ENCODE peak calls at places on chromosome 1, in five cellular contexts. B is thoracic aorta; K is type B pancreatic cell; S is occipital lobe; W is stimulated activated CD8-positive, alpha-beta memory T cell treated with anti-CD3 and anti-CD28 coated beads, Interleukin-7, amount 100 ng/mL, for 1 hour. R is an unnamed sample.

GRCh38 chr1:9181990-9182783 is 52.4 kb upstream of the H6PD start:
- DNase-seq in W (no peak), B (no peak), K (no peak), S (no peak), R (peak; percentile 79)

GRCh38 chr1:93638981-93639380 is 42.7 kb downstream of the BCAR3 start:
- DNase-seq in B (no peak), S (no peak), K (no peak), W (no peak), R (peak; percentile 77)

GRCh38 chr1:233281711-233282581 is 13.6 kb downstream of the PCNX2 start:
- DNase-seq in S (no peak), B (no peak), K (no peak), W (no peak), R (peak; percentile 81)

GRCh38 chr1:115794976-115795375 is 26.5 kb upstream of the CASQ2 start:
- DNase-seq in S (no peak), W (no peak), B (no peak), K (no peak), R (no peak)

GRCh38 chr1:179953974-179954493 is 576 bp upstream of the CEP350 start:
- DNase-seq in W (no peak), S (no peak), K (no peak), B (no peak), R (no peak)

GRCh38 chr1:7942701-7943029 is 2.0 kb upstream of the TNFRSF9 start:
- DNase-seq in S (no peak), B (no peak), W (no peak), K (no peak), R (no peak)

GRCh38 chr1:31689821-31690220 is 14.0 kb downstream of the COL16A1 start:
- DNase-seq in K (no peak), B (no peak), W (no peak), S (no peak), R (peak; percentile 96)

GRCh38 chr1:156062189-156062588 is 1.2 kb downstream of the RAB25 start:
- DNase-seq in W (no peak), K (no peak), B (no peak), S (no peak), R (no peak)

GRCh38 chr1:41384579-41384978 is 23.3 kb downstream of the FOXO6 start:
- DNase-seq in B (no peak), K (no peak), S (no peak), W (no peak), R (no peak)

GRCh38 chr1:94920061-94920460 is 6.8 kb downstream of the CNN3 start:
- DNase-seq in B (no peak), W (no peak), S (no peak), K (no peak), R (peak; percentile 33)

GRCh38 chr1:182098301-182098700 is 36.8 kb upstream of the ZNF648 start:
- DNase-seq in K (no peak), B (no peak), W (no peak), S (no peak), R (no peak)

GRCh38 chr1:232634086-232634485 is 4.2 kb upstream of the SIPA1L2 start:
- DNase-seq in S (no peak), W (no peak), K (no peak), B (no peak), R (no peak)